ENCODE peak calls at places on chromosomes 1 and 21, in six cellular contexts. One of them, this sample, is unnamed.

GRCh38 chr1:15605398-15606080 is 11.7 kb upstream of the DDI2 start:
- DNase-seq in upper lobe of left lung: no peak
- DNase-seq in neural progenitor cell: no peak
- DNase-seq in left ventricle myocardium inferior: no peak
- DNase-seq in ovary: no peak
- DNase-seq in spleen: no peak
- DNase-seq in this sample: no peak

GRCh38 chr1:218476385-218476784 is 131.2 kb downstream of the TGFB2 start:
- DNase-seq in spleen: no peak
- DNase-seq in left ventricle myocardium inferior: no peak
- DNase-seq in ovary: no peak
- DNase-seq in neural progenitor cell: no peak
- DNase-seq in upper lobe of left lung: no peak
- DNase-seq in this sample: no peak

GRCh38 chr1:234776256-234776874 is 166.4 kb upstream of the IRF2BP2 start:
- DNase-seq in upper lobe of left lung: peak; percentile 50
- DNase-seq in ovary: no peak
- DNase-seq in spleen: peak; percentile 82
- DNase-seq in neural progenitor cell: no peak
- DNase-seq in left ventricle myocardium inferior: no peak
- DNase-seq in this sample: peak; percentile 10

GRCh38 chr21:42561742-42562141 is 48.1 kb downstream of the SLC37A1 start:
- DNase-seq in spleen: peak; percentile 81
- DNase-seq in upper lobe of left lung: no peak
- DNase-seq in left ventricle myocardium inferior: no peak
- DNase-seq in neural progenitor cell: no peak
- DNase-seq in ovary: peak; percentile 13
- DNase-seq in this sample: no peak

GRCh38 chr1:117570988-117571409 is 34.8 kb upstream of the TENT5C start:
- DNase-seq in left ventricle myocardium inferior: no peak
- DNase-seq in ovary: no peak
- DNase-seq in neural progenitor cell: no peak
- DNase-seq in spleen: no peak
- DNase-seq in upper lobe of left lung: no peak
- DNase-seq in this sample: no peak

GRCh38 chr1:224493269-224493668 is 58.7 kb upstream of the WDR26 start:
- DNase-seq in left ventricle myocardium inferior: no peak
- DNase-seq in spleen: no peak
- DNase-seq in neural progenitor cell: no peak
- DNase-seq in ovary: no peak
- DNase-seq in upper lobe of left lung: no peak
- DNase-seq in this sample: no peak

GRCh38 chr1:905071-905749 is 18.5 kb upstream of the SAMD11 start:
- DNase-seq in neural progenitor cell: peak; percentile 37
- DNase-seq in spleen: peak; percentile 83
- DNase-seq in ovary: peak; percentile 64
- DNase-seq in upper lobe of left lung: peak; percentile 85
- DNase-seq in left ventricle myocardium inferior: peak; percentile 74
- DNase-seq in this sample: peak; percentile 94

GRCh38 chr1:15501208-15502032 is 22.6 kb downstream of the CASP9 start:
- DNase-seq in spleen: peak; percentile 85
- DNase-seq in left ventricle myocardium inferior: peak; percentile 52
- DNase-seq in upper lobe of left lung: no peak
- DNase-seq in ovary: peak; percentile 61
- DNase-seq in neural progenitor cell: peak; percentile 83
- DNase-seq in this sample: peak; percentile 73

GRCh38 chr1:173429517-173430477 is 47.3 kb upstream of the PRDX6 start:
- DNase-seq in ovary: peak; percentile 92
- DNase-seq in upper lobe of left lung: peak; percentile 75
- DNase-seq in neural progenitor cell: peak; percentile 89
- DNase-seq in spleen: peak; percentile 89
- DNase-seq in left ventricle myocardium inferior: peak; percentile 88
- DNase-seq in this sample: peak; percentile 92

GRCh38 chr1:167860231-167860923 is 53.6 kb downstream of the ADCY10 start:
- DNase-seq in upper lobe of left lung: no peak
- DNase-seq in left ventricle myocardium inferior: no peak
- DNase-seq in ovary: no peak
- DNase-seq in spleen: no peak
- DNase-seq in neural progenitor cell: no peak
- DNase-seq in this sample: no peak

GRCh38 chr21:41894922-41895557 is 15.9 kb upstream of the PRDM15 start:
- DNase-seq in upper lobe of left lung: no peak
- DNase-seq in spleen: no peak
- DNase-seq in neural progenitor cell: no peak
- DNase-seq in left ventricle myocardium inferior: no peak
- DNase-seq in ovary: no peak
- DNase-seq in this sample: no peak

GRCh38 chr1:217090073-217090911 is 367.1 kb upstream of the ESRRG start:
- DNase-seq in ovary: no peak
- DNase-seq in spleen: no peak
- DNase-seq in neural progenitor cell: peak; percentile 12
- DNase-seq in upper lobe of left lung: peak; percentile 26
- DNase-seq in left ventricle myocardium inferior: peak; percentile 20
- DNase-seq in this sample: no peak

GRCh38 chr1:88608139-88608943 is 75.7 kb upstream of the PKN2 start:
- DNase-seq in ovary: no peak
- DNase-seq in left ventricle myocardium inferior: no peak
- DNase-seq in upper lobe of left lung: no peak
- DNase-seq in spleen: no peak
- DNase-seq in neural progenitor cell: peak; percentile 39
- DNase-seq in this sample: peak; percentile 49

GRCh38 chr1:167060141-167061072 is 29.8 kb downstream of the GPA33 start:
- DNase-seq in neural progenitor cell: peak; percentile 45
- DNase-seq in left ventricle myocardium inferior: no peak
- DNase-seq in ovary: no peak
- DNase-seq in spleen: no peak
- DNase-seq in upper lobe of left lung: no peak
- DNase-seq in this sample: peak; percentile 47

GRCh38 chr1:10682449-10683365 is 113.7 kb downstream of the CASZ1 start:
- DNase-seq in ovary: no peak
- DNase-seq in neural progenitor cell: no peak
- DNase-seq in spleen: no peak
- DNase-seq in upper lobe of left lung: no peak
- DNase-seq in left ventricle myocardium inferior: no peak
- DNase-seq in this sample: no peak

GRCh38 chr1:207284209-207284892 is 37.1 kb upstream of the CD55 start:
- DNase-seq in neural progenitor cell: no peak
- DNase-seq in left ventricle myocardium inferior: no peak
- DNase-seq in ovary: no peak
- DNase-seq in upper lobe of left lung: no peak
- DNase-seq in spleen: no peak
- DNase-seq in this sample: no peak

GRCh38 chr1:116218922-116219321 is 107.7 kb downstream of the MAB21L3 start:
- DNase-seq in ovary: no peak
- DNase-seq in neural progenitor cell: no peak
- DNase-seq in spleen: no peak
- DNase-seq in left ventricle myocardium inferior: peak; percentile 48
- DNase-seq in upper lobe of left lung: no peak
- DNase-seq in this sample: peak; percentile 46

GRCh38 chr1:23167353-23168078 is 1.1 kb downstream of the LUZP1 start:
- DNase-seq in spleen: peak; percentile 85
- DNase-seq in left ventricle myocardium inferior: peak; percentile 50
- DNase-seq in upper lobe of left lung: peak; percentile 90
- DNase-seq in ovary: peak; percentile 68
- DNase-seq in neural progenitor cell: peak; percentile 94
- DNase-seq in this sample: peak; percentile 57

GRCh38 chr1:110746644-110747259 is 72.0 kb upstream of the KCNA3 start:
- DNase-seq in ovary: peak; percentile 40
- DNase-seq in spleen: no peak
- DNase-seq in upper lobe of left lung: no peak
- DNase-seq in neural progenitor cell: peak; percentile 84
- DNase-seq in left ventricle myocardium inferior: peak; percentile 22
- DNase-seq in this sample: peak; percentile 67

DNA sequence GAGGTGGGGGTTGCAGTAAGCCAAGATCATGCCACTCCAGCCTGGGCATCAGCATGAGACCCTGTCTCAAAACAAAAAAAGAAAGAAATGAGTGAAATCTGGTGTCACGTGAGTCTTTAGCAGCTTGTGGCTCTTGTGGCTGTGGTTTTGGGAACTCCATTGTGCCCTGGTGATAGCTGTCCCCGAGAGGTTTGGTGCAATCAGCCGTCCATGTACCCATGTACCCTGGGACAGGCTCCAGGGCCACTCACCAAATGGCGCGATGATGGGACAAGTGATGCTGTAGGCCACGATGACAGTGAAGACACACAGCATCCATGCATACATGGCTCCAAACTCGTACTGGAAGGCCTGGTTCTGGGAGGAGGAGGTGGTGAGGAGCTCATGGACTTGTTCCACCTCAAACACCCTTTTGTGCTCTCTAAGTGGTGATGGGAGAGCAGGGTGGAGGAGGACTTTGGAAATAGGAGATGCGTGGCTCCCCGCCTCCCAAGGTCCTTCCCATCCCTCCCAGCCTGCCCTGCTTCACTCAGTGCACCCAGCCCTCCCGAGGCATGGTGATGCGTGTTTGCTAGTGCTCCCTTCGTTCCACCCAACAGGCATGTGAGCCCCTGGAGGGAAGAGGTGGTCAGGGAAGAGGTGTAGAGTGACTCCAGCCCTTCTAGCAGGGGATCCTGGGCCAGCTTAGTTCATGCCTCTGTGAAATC is 29.6 kb downstream of the TMEM63A start:
- DNase-seq in spleen: no peak
- DNase-seq in left ventricle myocardium inferior: no peak
- DNase-seq in ovary: no peak
- DNase-seq in upper lobe of left lung: no peak
- DNase-seq in neural progenitor cell: no peak
- DNase-seq in this sample: no peak
- H3K4me1 ChIP-seq in spleen: peaks cover 56% of the 10 kb centered on the region
- H3K4me1 ChIP-seq in left ventricle myocardium inferior: peaks cover 35% of the 10 kb centered on the region
- H3K4me1 ChIP-seq in ovary: peaks cover 17% of the 10 kb centered on the region
- H3K4me1 ChIP-seq in upper lobe of left lung: peaks cover 3% of the 10 kb centered on the region
- H3K4me1 ChIP-seq in neural progenitor cell: no peaks in the 10 kb centered on the region
- H3K4me1 ChIP-seq in this sample: no peaks in the 10 kb centered on the region

DNA sequence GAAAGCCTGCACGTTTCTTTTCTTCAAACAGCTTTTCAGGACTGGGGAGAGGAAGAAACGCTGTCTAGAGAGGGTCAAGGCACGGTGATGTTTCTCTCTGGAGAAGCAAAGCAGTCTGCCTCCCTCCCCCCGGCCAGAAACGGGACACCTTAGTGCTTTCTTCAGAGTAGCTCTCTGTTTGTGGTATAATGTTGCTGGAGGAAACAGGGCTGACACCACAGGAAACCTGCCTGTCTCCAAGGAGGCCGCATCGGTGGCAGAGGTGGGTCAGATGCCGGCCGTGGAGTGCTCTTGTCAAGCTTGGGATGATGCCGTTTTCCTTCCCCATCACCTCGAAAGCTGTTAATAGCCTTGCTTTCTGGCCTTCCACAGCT is 139.4 kb downstream of the DHRS3 start:
- DNase-seq in ovary: peak; percentile 67
- DNase-seq in spleen: peak; percentile 81
- DNase-seq in neural progenitor cell: no peak
- DNase-seq in left ventricle myocardium inferior: no peak
- DNase-seq in upper lobe of left lung: no peak
- DNase-seq in this sample: no peak
- H3K4me1 ChIP-seq in ovary: peaks cover 21% of the 10 kb centered on the region
- H3K4me1 ChIP-seq in spleen: peaks cover 84% of the 10 kb centered on the region
- H3K4me1 ChIP-seq in neural progenitor cell: peaks cover 15% of the 10 kb centered on the region
- H3K4me1 ChIP-seq in left ventricle myocardium inferior: peaks cover 97% of the 10 kb centered on the region
- H3K4me1 ChIP-seq in upper lobe of left lung: peaks cover 81% of the 10 kb centered on the region
- H3K4me1 ChIP-seq in this sample: peaks cover 20% of the 10 kb centered on the region

GRCh38 chr1:25020173-25020840 is 90.2 kb upstream of the RUNX3 start:
- DNase-seq in neural progenitor cell: no peak
- DNase-seq in upper lobe of left lung: no peak
- DNase-seq in spleen: no peak
- DNase-seq in left ventricle myocardium inferior: no peak
- DNase-seq in ovary: no peak
- DNase-seq in this sample: no peak

GRCh38 chr1:25021586-25022215 is 91.6 kb upstream of the RUNX3 start:
- DNase-seq in upper lobe of left lung: no peak
- DNase-seq in left ventricle myocardium inferior: no peak
- DNase-seq in spleen: no peak
- DNase-seq in neural progenitor cell: no peak
- DNase-seq in ovary: no peak
- DNase-seq in this sample: peak; percentile 39

GRCh38 chr1:25022361-25023189 is 92.5 kb upstream of the RUNX3 start:
- DNase-seq in left ventricle myocardium inferior: peak; percentile 46
- DNase-seq in upper lobe of left lung: peak; percentile 86
- DNase-seq in neural progenitor cell: no peak
- DNase-seq in spleen: peak; percentile 98
- DNase-seq in ovary: no peak
- DNase-seq in this sample: peak; percentile 91

GRCh38 chr1:25019351-25020172 is 89.5 kb upstream of the RUNX3 start:
- DNase-seq in left ventricle myocardium inferior: no peak
- DNase-seq in upper lobe of left lung: no peak
- DNase-seq in ovary: no peak
- DNase-seq in neural progenitor cell: no peak
- DNase-seq in spleen: no peak
- DNase-seq in this sample: peak; percentile 34

DNA sequence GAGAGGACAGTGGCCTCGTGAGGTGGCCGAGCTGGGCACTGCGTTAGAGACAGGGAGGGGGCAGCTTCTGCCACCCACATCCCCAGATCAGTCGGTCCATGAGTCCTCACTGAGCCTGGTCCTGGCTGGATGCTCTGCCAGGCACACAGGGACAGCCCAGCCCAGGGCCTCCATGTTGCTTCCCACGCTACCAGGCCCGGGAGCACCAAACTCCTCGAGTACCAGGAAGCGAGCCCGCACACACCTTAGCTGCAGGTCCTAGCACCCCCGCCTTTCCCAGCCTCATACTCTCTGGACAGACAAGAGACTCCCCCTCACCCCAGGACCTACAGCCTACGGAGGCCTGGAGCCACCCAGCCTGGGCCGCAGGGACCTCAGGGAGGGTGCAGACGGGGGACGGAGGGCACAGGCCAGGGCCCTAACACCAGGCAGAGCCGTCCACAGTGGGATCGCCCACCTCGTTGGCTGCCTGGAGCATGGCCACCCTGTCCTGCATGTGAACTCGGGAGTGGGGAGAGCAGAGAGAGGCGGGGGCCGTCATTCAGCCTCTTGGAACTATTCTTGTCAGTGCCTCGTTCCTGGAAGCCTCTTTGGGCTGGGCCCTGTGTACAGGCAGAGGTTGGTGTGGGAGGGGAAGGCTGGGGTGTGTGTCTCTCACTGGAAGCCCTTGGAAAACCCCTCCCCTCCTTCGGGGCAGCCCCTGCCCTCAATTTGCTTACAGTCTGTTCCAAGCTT is 90.9 kb upstream of the RUNX3 start:
- DNase-seq in ovary: no peak
- DNase-seq in neural progenitor cell: no peak
- DNase-seq in spleen: no peak
- DNase-seq in left ventricle myocardium inferior: no peak
- DNase-seq in upper lobe of left lung: no peak
- DNase-seq in this sample: no peak
- H3K4me1 ChIP-seq in ovary: no peaks in the 10 kb centered on the region
- H3K4me1 ChIP-seq in neural progenitor cell: peaks cover 10% of the 10 kb centered on the region
- H3K4me1 ChIP-seq in spleen: peaks cover 58% of the 10 kb centered on the region
- H3K4me1 ChIP-seq in left ventricle myocardium inferior: peaks cover 15% of the 10 kb centered on the region
- H3K4me1 ChIP-seq in upper lobe of left lung: peaks cover 15% of the 10 kb centered on the region
- H3K4me1 ChIP-seq in this sample: peaks cover 28% of the 10 kb centered on the region

DNA sequence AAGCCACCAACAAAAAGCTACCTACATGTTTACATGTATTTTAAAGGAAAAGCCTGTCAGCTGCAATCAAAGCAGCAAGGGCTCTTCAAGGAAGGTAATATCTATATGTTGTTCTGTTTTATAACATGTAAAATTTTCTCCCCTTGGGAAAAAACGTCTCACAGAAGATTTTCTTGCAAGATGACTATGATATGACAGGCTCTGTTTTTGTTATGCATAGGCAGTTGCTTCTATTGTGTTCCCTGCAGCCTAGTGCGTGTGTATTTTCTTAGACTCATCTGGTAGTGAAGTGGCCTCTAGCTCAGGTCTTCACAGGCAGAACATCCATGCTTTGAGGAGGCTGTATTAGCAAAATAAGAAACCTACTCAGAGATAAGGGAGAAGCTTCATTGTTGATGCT is 35.6 kb downstream of the LAMC1 start:
- DNase-seq in ovary: no peak
- DNase-seq in left ventricle myocardium inferior: no peak
- DNase-seq in neural progenitor cell: no peak
- DNase-seq in spleen: no peak
- DNase-seq in upper lobe of left lung: no peak
- DNase-seq in this sample: no peak
- H3K4me1 ChIP-seq in ovary: peaks cover 8% of the 10 kb centered on the region
- H3K4me1 ChIP-seq in left ventricle myocardium inferior: peaks cover 87% of the 10 kb centered on the region
- H3K4me1 ChIP-seq in neural progenitor cell: peaks cover 4% of the 10 kb centered on the region
- H3K4me1 ChIP-seq in spleen: no peaks in the 10 kb centered on the region
- H3K4me1 ChIP-seq in upper lobe of left lung: peaks cover 14% of the 10 kb centered on the region
- H3K4me1 ChIP-seq in this sample: peaks cover 16% of the 10 kb centered on the region